ENCODE peak calls at places on chromosomes 16 and 17, in four cellular contexts. J is H1, F is IMR-90, B is mesendoderm. H is an unnamed sample.

GRCh38 chr16:47872228-47872627 is 283.6 kb downstream of the ABCC12 start:
- DNase-seq in J (no peak), F (no peak), B (no peak), H (no peak)

GRCh38 chr17:79536212-79536840 is 74.5 kb downstream of the RBFOX3 start:
- DNase-seq in J (no peak), F (no peak), B (no peak), H (no peak)

GRCh38 chr17:61000911-61001310 is 323.3 kb downstream of the BCAS3 start:
- DNase-seq in J (no peak), F (peak), B (peak), H (no peak)

GRCh38 chr17:12769981-12770380 is 19.3 kb upstream of the ARHGAP44 start:
- DNase-seq in J (no peak), F (peak), B (no peak), H (no peak)

GRCh38 chr16:14378684-14379467 is 251.2 kb downstream of the PARN start:
- DNase-seq in J (no peak), F (peak), B (no peak), H (no peak)

GRCh38 chr16:67833035-67833417 is 9.1 kb upstream of the THAP11 start:
- DNase-seq in J (no peak), F (peak), B (no peak), H (no peak)

GRCh38 chr17:42422958-42423712 is at the start of gene CAVIN1:
- DNase-seq in J (peak), F (peak), B (peak), H (peak)

GRCh38 chr17:32610943-32611342 is 124.2 kb downstream of the CDK5R1 start:
- DNase-seq in J (no peak), F (no peak), B (peak), H (no peak)

GRCh38 chr17:60464343-60464742 is 42.1 kb downstream of the CHCT1 start:
- DNase-seq in J (no peak), F (no peak), B (no peak), H (no peak)

GRCh38 chr16:27685802-27686201 is 135.9 kb downstream of the KATNIP start:
- DNase-seq in J (no peak), F (peak), B (no peak), H (no peak)

GRCh38 chr17:77449908-77450741 is 309.4 kb downstream of the SEC14L1 start:
- DNase-seq in J (peak), F (peak), B (peak), H (peak)

GRCh38 chr17:32992360-32993033 is 850 bp downstream of the SPACA3 start:
- DNase-seq in J (no peak), F (no peak), B (no peak), H (no peak)

GRCh38 chr16:77288222-77288621 is 89.0 kb downstream of the SYCE1L start:
- DNase-seq in J (no peak), F (peak), B (no peak), H (no peak)

GRCh38 chr17:39170051-39170450 is 4.1 kb upstream of the ARL5C start:
- DNase-seq in J (no peak), F (no peak), B (no peak), H (no peak)

GRCh38 chr17:48335858-48336500 is 94.0 kb downstream of the SKAP1 start:
- DNase-seq in J (no peak), F (peak), B (peak), H (no peak)

GRCh38 chr16:71883193-71883848 is 661 bp downstream of the ZNF821 start:
- DNase-seq in J (peak), F (peak), B (peak), H (peak)

GRCh38 chr16:55059146-55059545 is 128.5 kb downstream of the IRX5 start:
- DNase-seq in J (no peak), F (no peak), B (no peak), H (no peak)

GRCh38 chr16:86465434-86465833 is 44.9 kb upstream of the FOXF1 start:
- DNase-seq in J (no peak), F (no peak), B (no peak), H (no peak)

GRCh38 chr17:44202756-44203155 is 3.1 kb upstream of the ATXN7L3 start:
- DNase-seq in J (no peak), F (no peak), B (no peak), H (no peak)

GRCh38 chr17:13503526-13503925 is 98.2 kb downstream of the HS3ST3A1 start:
- DNase-seq in J (no peak), F (no peak), B (no peak), H (no peak)

GRCh38 chr16:69942627-69943170 is 8.4 kb upstream of the CLEC18A start:
- DNase-seq in J (no peak), F (no peak), B (peak), H (no peak)

GRCh38 chr16:67173808-67174705 is 3.7 kb downstream of the NOL3 start:
- DNase-seq in J (peak), F (peak), B (peak), H (peak)

GRCh38 chr17:82808921-82809905 is 30.6 kb downstream of the ZNF750 start:
- DNase-seq in J (no peak), F (peak), B (no peak), H (no peak)

GRCh38 chr17:44872131-44872768 is 24.6 kb downstream of the HIGD1B start:
- DNase-seq in J (no peak), F (no peak), B (no peak), H (no peak)

GRCh38 chr17:64781810-64782555 is 119.9 kb upstream of the SMURF2 start:
- DNase-seq in J (peak), F (no peak), B (no peak), H (no peak)

GRCh38 chr17:63557416-63557815 is 7.1 kb downstream of the DCAF7 start:
- DNase-seq in J (no peak), F (no peak), B (no peak), H (no peak)

GRCh38 chr16:2040031-2040430 is 7.6 kb downstream of the NTHL1 start:
- DNase-seq in J (no peak), F (no peak), B (no peak), H (no peak)

GRCh38 chr17:49434821-49435581 is 20.3 kb upstream of the PHB1 start:
- DNase-seq in J (peak), F (peak), B (peak), H (peak)

GRCh38 chr16:66569131-66569530 is 2.9 kb downstream of the CMTM1 start:
- DNase-seq in J (no peak), F (peak), B (no peak), H (no peak)

GRCh38 chr17:59093702-59094231 is 12.9 kb downstream of the TRIM37 start:
- DNase-seq in J (no peak), F (peak), B (no peak), H (no peak)

GRCh38 chr17:4499431-4500187 is 928 bp downstream of the SPNS2 start:
- DNase-seq in J (peak), F (no peak), B (no peak), H (peak)

GRCh38 chr17:79242873-79243602 is 168.4 kb downstream of the ENGASE start:
- DNase-seq in J (no peak), F (no peak), B (no peak), H (no peak)

GRCh38 chr16:77306050-77306616 is 106.9 kb downstream of the SYCE1L start:
- DNase-seq in J (no peak), F (no peak), B (no peak), H (no peak)

GRCh38 chr16:64964126-64964540 is 157.7 kb downstream of the CDH11 start:
- DNase-seq in J (no peak), F (peak), B (no peak), H (no peak)

GRCh38 chr17:60743812-60744211 is 66.2 kb downstream of the BCAS3 start:
- DNase-seq in J (no peak), F (peak), B (peak), H (no peak)

GRCh38 chr16:3881499-3881995 is 1.0 kb upstream of the CREBBP start:
- DNase-seq in J (peak), F (no peak), B (peak), H (peak)

GRCh38 chr17:35448214-35448898 is at the start of gene SLFN13:
- DNase-seq in J (peak), F (peak), B (peak), H (peak)

GRCh38 chr16:11788914-11789313 is 8.1 kb downstream of the ZC3H7A start:
- DNase-seq in J (no peak), F (no peak), B (no peak), H (no peak)

GRCh38 chr16:11793840-11794239 is 3.2 kb downstream of the ZC3H7A start:
- DNase-seq in J (no peak), F (no peak), B (no peak), H (no peak)

GRCh38 chr16:11792404-11793260 is 4.4 kb downstream of the ZC3H7A start:
- DNase-seq in J (no peak), F (no peak), B (no peak), H (no peak)

GRCh38 chr16:11794447-11794846 is 2.6 kb downstream of the ZC3H7A start:
- DNase-seq in J (no peak), F (no peak), B (no peak), H (no peak)

DNA sequence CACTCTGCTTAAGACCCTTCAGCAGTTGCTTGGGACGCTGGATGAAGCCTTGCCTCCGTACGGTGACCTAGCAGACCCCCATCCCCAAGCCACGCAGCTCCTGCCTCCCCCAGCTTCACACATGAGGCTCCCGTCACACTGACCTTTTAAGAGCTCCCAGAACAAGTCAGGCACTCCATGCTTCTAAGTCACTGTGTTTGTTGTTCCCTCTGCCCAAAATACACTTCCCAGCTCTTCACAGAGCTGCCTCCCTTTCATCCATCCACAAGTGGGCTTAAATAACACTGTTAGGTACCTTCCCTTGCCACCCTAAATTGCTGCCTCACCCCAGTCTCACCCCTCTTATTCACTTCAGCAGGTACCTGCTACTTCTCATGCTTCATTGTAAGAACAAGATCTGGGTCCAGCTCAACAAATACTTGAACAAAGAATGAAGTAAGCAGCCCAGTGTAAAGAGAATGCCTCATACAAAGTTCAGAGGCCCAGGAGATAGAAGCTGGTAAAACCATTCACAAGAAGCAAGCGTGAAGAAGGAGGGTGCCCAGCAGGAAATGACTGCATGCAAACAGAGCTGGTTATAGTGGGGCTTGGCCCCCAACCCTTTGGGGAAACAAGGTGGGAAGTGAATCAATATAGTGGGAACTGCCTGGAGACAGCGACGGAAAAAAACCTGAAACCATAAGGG is 5.8 kb downstream of the ZC3H7A start:
- DNase-seq in J (no peak), F (no peak), B (no peak), H (no peak)
- H3K27ac ChIP-seq in J (peak), F (peak), B (no peak), H (no peak)

GRCh38 chr17:66753126-66753920 is 81.6 kb upstream of the CACNG5 start:
- DNase-seq in J (no peak), F (no peak), B (peak), H (no peak)

GRCh38 chr17:66752411-66752810 is 82.5 kb upstream of the CACNG5 start:
- DNase-seq in J (no peak), F (no peak), B (no peak), H (no peak)

GRCh38 chr17:66749217-66749832 is 85.6 kb upstream of the CACNG5 start:
- DNase-seq in J (no peak), F (no peak), B (no peak), H (no peak)

GRCh38 chr17:66750756-66751543 is 84.0 kb upstream of the CACNG5 start:
- DNase-seq in J (no peak), F (no peak), B (no peak), H (no peak)

GRCh38 chr17:66751771-66752170 is 83.1 kb upstream of the CACNG5 start:
- DNase-seq in J (no peak), F (no peak), B (no peak), H (no peak)
- H4K5ac ChIP-seq in J (no peak), F (no peak), B (no peak), H (no peak)

GRCh38 chr17:8147141-8147804 is 4.9 kb downstream of the PER1 start:
- DNase-seq in J (no peak), F (no peak), B (no peak), H (no peak)

GRCh38 chr17:8146381-8147140 is 5.6 kb downstream of the PER1 start:
- DNase-seq in J (no peak), F (no peak), B (no peak), H (no peak)

GRCh38 chr17:8149419-8150193 is 2.6 kb downstream of the PER1 start:
- DNase-seq in J (no peak), F (no peak), B (no peak), H (no peak)

GRCh38 chr17:8148560-8148959 is 3.6 kb downstream of the PER1 start:
- DNase-seq in J (no peak), F (no peak), B (no peak), H (no peak)

GRCh38 chr17:8147805-8148404 is 4.3 kb downstream of the PER1 start:
- DNase-seq in J (no peak), F (no peak), B (no peak), H (no peak)
- H3K27ac ChIP-seq in J (no peak), F (no peak), B (no peak), H (no peak)

DNA sequence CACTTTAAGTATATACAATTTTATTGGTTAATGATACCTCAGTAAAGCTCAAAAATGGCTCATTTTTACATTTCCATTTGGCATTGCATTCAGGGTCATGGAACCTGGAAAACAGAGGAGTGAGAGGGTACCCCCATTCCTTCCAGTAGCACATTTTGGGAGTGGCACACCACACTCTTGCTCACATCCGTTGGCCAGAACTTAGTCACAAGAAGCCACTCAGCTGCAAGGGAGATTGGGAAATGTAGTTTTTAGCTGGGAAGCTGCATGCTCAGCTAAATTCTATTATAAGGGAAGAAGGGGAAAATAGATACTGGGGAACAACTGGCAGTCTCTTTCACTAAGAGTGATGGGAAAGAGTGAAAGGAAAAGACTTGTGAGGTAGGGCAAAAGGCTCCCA is 102.5 kb upstream of the TMEM97 start:
- DNase-seq in J (no peak), F (peak), B (no peak), H (no peak)
- H4K5ac ChIP-seq in J (no peak), F (no peak), B (no peak), H (no peak)

GRCh38 chr16:56341656-56342397 is 83.5 kb downstream of the AMFR start:
- DNase-seq in J (no peak), F (no peak), B (no peak), H (no peak)

GRCh38 chr16:56340416-56340815 is 84.9 kb downstream of the AMFR start:
- DNase-seq in J (no peak), F (no peak), B (no peak), H (no peak)

GRCh38 chr16:56338566-56339318 is 86.6 kb downstream of the AMFR start:
- DNase-seq in J (no peak), F (no peak), B (no peak), H (no peak)

GRCh38 chr16:56339431-56340195 is 85.7 kb downstream of the AMFR start:
- DNase-seq in J (no peak), F (no peak), B (no peak), H (no peak)

DNA sequence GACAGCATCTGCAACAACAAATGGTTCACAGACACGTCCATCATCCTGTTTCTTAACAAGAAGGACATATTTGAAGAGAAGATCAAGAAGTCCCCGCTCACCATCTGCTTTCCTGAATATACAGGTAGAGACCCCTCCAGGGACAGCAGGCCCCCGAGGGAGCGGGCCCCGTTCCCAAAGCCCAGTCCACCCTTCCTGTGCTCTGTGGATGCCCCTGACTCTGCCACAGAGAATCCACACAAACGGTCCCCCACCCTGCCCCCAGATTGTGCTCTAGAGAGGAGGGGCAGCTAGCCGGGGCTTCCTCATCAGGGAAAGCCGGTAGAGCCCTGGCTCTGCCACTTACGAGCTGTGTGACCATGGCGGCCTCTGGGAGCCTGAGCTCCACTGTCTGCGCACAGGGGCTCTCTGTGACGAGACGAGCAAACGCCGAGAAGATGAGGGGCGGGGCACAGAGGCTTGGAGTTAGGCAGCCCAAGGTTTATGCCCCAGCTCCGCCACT is 84.4 kb downstream of the AMFR start:
- DNase-seq in J (no peak), F (no peak), B (no peak), H (no peak)
- H3K27ac ChIP-seq in J (no peak), F (no peak), B (no peak), H (no peak)

H was measured in H9.